ENCODE peak calls at places on chromosome 20, in six cellular contexts. J is ovary, X is pancreas, H is Karpas-422, B is left lung, U is heart left ventricle. S is an unnamed sample.

GRCh38 chr20:44993343-44993742 is 27.0 kb downstream of the STK4 start:
- DNase-seq in J (no peak), X (no peak), H (no peak), B (no peak), U (no peak), S (no peak)

GRCh38 chr20:44071526-44072111 is 115.4 kb downstream of the JPH2 start:
- DNase-seq in J (no peak), X (no peak), H (no peak), B (no peak), U (no peak), S (no peak)

GRCh38 chr20:17904027-17904426 is 64.6 kb downstream of the SNX5 start:
- DNase-seq in J (no peak), X (no peak), H (peak), B (no peak), U (no peak), S (no peak)

GRCh38 chr20:44215125-44215524 is 4.6 kb upstream of the OSER1 start:
- DNase-seq in J (peak), X (peak), H (peak), B (peak), U (peak), S (peak)

GRCh38 chr20:6074145-6074561 is 20.3 kb upstream of the LRRN4 start:
- DNase-seq in J (no peak), X (no peak), H (peak), B (no peak), U (peak), S (no peak)

GRCh38 chr20:43565758-43566104 is 6.9 kb downstream of the SGK2 start:
- DNase-seq in J (no peak), X (no peak), H (no peak), B (no peak), U (no peak), S (no peak)

GRCh38 chr20:10621159-10621558 is 52.6 kb downstream of the JAG1 start:
- DNase-seq in J (no peak), X (no peak), H (no peak), B (no peak), U (no peak), S (no peak)

GRCh38 chr20:23047738-23048214 is 1.7 kb downstream of the THBD start:
- DNase-seq in J (no peak), X (peak), H (no peak), B (peak), U (peak), S (no peak)

GRCh38 chr20:20321134-20321533 is 46.8 kb upstream of the INSM1 start:
- DNase-seq in J (no peak), X (no peak), H (no peak), B (no peak), U (no peak), S (no peak)

GRCh38 chr20:53078761-53079482 is 106.8 kb downstream of the TSHZ2 start:
- DNase-seq in J (no peak), X (no peak), H (no peak), B (no peak), U (no peak), S (no peak)

GRCh38 chr20:9978395-9979004 is 56.3 kb upstream of the ANKEF1 start:
- DNase-seq in J (peak), X (no peak), H (peak), B (no peak), U (no peak), S (no peak)

DNA sequence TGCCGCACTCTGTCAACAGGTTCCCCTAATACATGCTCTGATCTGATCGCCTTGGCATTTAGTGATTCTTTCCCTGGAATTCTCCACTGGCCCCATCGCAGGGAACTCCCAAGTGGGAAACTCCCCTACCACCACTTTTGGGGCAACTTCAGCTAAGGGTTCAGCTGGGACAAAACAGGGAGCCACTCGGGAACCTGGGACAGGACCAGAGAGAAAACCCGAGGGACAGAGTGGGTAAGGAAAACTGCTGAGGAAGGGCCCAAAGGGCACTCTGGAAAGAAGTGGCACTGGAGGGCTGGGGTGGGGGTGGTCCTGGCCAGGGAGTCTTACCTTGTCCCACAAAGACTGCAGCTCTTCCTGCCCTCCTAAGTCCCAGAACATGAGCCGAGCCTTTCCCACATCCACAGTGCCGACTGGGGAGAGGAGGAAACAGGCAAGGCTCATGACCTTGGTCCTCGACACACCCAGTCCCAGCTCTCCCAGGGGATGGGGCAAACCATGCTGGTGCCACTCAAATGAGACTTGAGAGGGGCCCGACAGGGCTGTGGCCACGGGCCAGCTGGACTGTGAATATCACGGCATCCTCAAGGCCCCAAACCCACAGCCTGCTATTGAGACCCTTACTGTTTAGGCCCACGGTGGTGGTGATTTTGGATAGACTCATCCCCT is 1.6 kb downstream of the ARFRP1 start:
- DNase-seq in J (no peak), X (no peak), H (no peak), B (no peak), U (no peak), S (no peak)
- H3K27ac ChIP-seq in J (no peak), X (no peak), H (no peak), B (peak), U (peak), S (no peak)

DNA sequence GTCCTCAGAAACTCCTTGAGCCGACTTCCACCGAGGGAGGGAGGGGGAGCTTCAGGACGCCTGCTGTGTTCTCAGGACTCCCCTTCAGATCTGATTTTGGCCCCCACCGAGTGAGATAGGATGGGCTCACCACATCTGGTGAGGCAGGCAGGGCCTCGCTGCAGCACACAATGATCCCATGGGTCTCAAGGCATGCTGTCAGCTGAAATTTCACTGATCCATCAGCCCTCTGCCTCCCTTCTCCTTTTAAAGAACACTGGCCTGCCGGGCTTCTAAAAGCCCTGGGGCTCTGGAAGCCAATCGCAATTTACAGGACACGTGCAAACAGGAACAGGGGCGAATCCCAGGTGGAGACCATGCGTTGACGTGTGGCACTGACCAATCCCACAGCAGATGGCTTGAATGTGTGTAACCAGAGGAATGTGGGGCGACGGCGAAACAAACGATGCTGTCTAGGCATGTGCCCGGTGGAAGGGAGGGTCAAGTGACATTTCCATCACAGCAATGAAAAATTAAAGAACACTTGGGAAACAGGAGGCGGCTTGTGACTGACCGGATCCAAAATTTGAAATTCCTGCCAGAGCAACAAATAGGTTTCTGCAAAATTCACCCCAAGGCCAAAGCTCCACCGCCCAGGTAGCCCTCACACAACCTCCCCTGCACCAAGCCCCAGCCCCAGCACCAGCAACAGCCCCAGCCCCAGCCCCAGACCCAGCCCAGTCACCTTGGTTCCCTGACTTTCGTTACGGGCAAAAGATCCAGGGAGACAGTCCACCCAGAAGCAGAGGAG is 167.1 kb upstream of the ZNF337 start:
- DNase-seq in J (no peak), X (peak), H (peak), B (no peak), U (no peak), S (no peak)
- H3K4me3 ChIP-seq in J (peak), X (peak), H (peak), B (peak), U (peak), S (peak)

DNA sequence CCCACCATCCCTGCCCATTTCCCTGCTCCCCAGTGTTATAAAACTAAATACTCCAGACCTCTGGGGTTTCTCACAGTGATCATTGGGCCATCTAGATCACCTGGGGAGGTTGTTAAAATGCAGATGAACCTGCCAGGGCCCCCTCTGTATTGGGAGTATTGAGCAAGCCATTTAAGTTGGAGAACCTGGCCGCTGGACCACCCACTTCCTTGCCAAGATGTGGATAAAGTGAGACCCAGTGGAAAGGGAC is 1.5 kb downstream of the ID1 start:
- DNase-seq in J (no peak), X (no peak), H (no peak), B (no peak), U (no peak), S (no peak)
- H3K27ac ChIP-seq in J (peak), X (peak), H (no peak), B (peak), U (peak), S (peak)

DNA sequence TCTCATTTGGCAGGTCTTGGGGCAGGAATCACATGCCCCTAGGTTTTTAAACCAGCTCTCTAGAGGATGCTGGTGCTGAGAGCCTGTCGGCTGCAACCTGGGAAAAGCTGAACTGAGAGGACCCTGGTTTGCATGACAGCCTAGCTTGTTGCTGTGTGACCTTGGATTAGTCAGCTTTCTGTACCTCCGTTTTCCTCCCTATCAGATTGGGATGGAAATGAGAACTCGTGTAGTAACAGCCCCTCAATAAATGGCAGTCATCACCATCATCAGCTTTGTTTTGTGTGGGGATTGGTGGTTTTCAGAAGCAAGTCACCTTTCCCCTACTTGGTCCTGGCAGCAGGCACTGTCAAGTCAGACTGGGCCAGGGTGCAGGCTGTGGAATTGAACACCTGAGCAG is 75.2 kb upstream of the MYL9 start:
- DNase-seq in J (no peak), X (no peak), H (no peak), B (no peak), U (no peak), S (no peak)
- H3K4me3 ChIP-seq in J (no peak), X (no peak), H (no peak), B (no peak), U (no peak), S (no peak)

GRCh38 chr20:50519036-50519780 is 9.0 kb downstream of the PTPN1 start:
- DNase-seq in J (no peak), X (no peak), H (no peak), B (no peak), U (no peak), S (no peak)
- H3K27ac ChIP-seq in J (no peak), X (no peak), H (no peak), B (peak), U (peak), S (no peak)

GRCh38 chr20:35738410-35739179 is 3.5 kb downstream of the RBM39 start:
- DNase-seq in J (no peak), X (no peak), H (no peak), B (no peak), U (no peak), S (no peak)

GRCh38 chr20:35741892-35742740 is at the start of gene RBM39:
- DNase-seq in J (peak), X (peak), H (peak), B (peak), U (peak), S (peak)

GRCh38 chr20:35737865-35738333 is 4.2 kb downstream of the RBM39 start:
- DNase-seq in J (no peak), X (no peak), H (no peak), B (no peak), U (no peak), S (no peak)

GRCh38 chr20:35742741-35743523 is 872 bp upstream of the RBM39 start:
- DNase-seq in J (no peak), X (no peak), H (peak), B (no peak), U (no peak), S (no peak)

GRCh38 chr20:35739294-35740163 is 2.5 kb downstream of the RBM39 start:
- DNase-seq in J (no peak), X (no peak), H (peak), B (no peak), U (no peak), S (no peak)
- H3K4me3 ChIP-seq in J (peak), X (peak), H (peak), B (peak), U (no peak), S (peak)

DNA sequence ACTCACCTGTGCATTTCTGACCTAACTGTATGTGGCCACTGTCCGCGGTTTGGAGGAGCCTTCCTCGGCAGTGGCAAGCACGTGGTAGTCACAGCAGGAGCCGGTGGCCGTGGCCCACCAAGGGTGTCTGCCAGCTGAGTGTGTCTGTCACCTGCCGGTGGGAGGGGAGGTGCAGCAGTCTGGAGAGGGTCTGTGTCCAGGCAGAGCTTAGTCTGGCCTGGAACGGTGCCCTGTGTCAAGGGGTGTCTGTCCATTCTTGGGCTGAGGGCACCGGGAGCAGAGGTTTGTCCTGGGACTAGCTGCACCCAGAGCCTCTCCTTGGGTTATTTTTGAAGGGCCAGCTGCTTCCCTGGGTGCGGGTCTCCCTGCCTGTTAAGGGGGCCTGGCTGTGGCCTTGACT is 5.0 kb downstream of the RBM38 start:
- DNase-seq in J (peak), X (peak), H (peak), B (no peak), U (peak), S (no peak)
- H3K27ac ChIP-seq in J (peak), X (no peak), H (peak), B (no peak), U (peak), S (peak)

GRCh38 chr20:2759603-2760360 is 40.6 kb downstream of the CPXM1 start:
- DNase-seq in J (no peak), X (no peak), H (no peak), B (no peak), U (no peak), S (no peak)
- H3K4me3 ChIP-seq in J (no peak), X (no peak), H (no peak), B (no peak), U (no peak), S (no peak)

DNA sequence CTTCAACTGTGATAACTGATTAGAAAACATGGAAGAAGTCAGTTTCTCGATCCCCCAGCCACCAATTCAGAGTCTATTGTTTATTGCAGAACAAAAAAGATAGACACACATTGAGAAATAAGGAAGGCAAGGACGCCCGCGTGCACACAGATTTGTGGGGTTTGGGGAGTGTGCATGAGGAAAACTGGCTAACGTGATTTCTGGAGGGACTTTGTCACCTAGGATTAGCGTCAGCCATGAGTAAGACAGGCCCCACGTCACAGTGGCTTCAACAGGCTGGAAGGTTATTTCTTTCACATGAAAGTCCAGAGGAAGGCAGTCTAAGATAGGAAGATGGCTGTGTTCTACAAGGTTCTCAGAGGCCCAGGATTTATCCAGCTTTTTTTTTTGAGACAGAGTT is 7.7 kb downstream of the ZNF341 start:
- DNase-seq in J (no peak), X (no peak), H (no peak), B (no peak), U (no peak), S (no peak)
- H3K27ac ChIP-seq in J (no peak), X (no peak), H (no peak), B (no peak), U (no peak), S (no peak)

S was measured in dorsolateral prefrontal cortex.